ENCODE peak calls at places on chromosomes 4 and X, in six cellular contexts. One of them, this sample, is unnamed.

GRCh38 chr4:149371021-149371420 is 444.6 kb downstream of the IQCM start:
- DNase-seq in heart left ventricle: no peak
- DNase-seq in stomach: no peak
- DNase-seq in adrenal gland: peak
- DNase-seq in NB4: peak
- DNase-seq in transverse colon: peak
- DNase-seq in this sample: no peak

GRCh38 chr4:66613591-66613990 is 931.7 kb downstream of the CENPC start:
- DNase-seq in stomach: no peak
- DNase-seq in NB4: no peak
- DNase-seq in heart left ventricle: no peak
- DNase-seq in adrenal gland: no peak
- DNase-seq in transverse colon: no peak
- DNase-seq in this sample: no peak

GRCh38 chr4:52825311-52826090 is 36.6 kb upstream of the RASL11B start:
- DNase-seq in stomach: no peak
- DNase-seq in heart left ventricle: no peak
- DNase-seq in transverse colon: no peak
- DNase-seq in NB4: no peak
- DNase-seq in adrenal gland: no peak
- DNase-seq in this sample: no peak

GRCh38 chr4:23654791-23655190 is 235.1 kb downstream of the PPARGC1A start:
- DNase-seq in heart left ventricle: no peak
- DNase-seq in stomach: no peak
- DNase-seq in adrenal gland: no peak
- DNase-seq in NB4: no peak
- DNase-seq in transverse colon: no peak
- DNase-seq in this sample: no peak

GRCh38 chr4:41438564-41438963 is 99.4 kb upstream of the LIMCH1 start:
- DNase-seq in adrenal gland: no peak
- DNase-seq in NB4: no peak
- DNase-seq in stomach: no peak
- DNase-seq in transverse colon: no peak
- DNase-seq in heart left ventricle: no peak
- DNase-seq in this sample: no peak

GRCh38 chrX:77572322-77572721 is 125.1 kb downstream of the FGF16 start:
- DNase-seq in adrenal gland: no peak
- DNase-seq in NB4: no peak
- DNase-seq in heart left ventricle: no peak
- DNase-seq in transverse colon: no peak
- DNase-seq in stomach: no peak
- DNase-seq in this sample: no peak

GRCh38 chr4:168139336-168139735 is 47.0 kb downstream of the ANXA10 start:
- DNase-seq in adrenal gland: no peak
- DNase-seq in heart left ventricle: no peak
- DNase-seq in NB4: no peak
- DNase-seq in transverse colon: no peak
- DNase-seq in stomach: no peak
- DNase-seq in this sample: no peak

GRCh38 chrX:108285361-108285760 is 152.9 kb downstream of the COL4A6 start:
- DNase-seq in stomach: no peak
- DNase-seq in NB4: no peak
- DNase-seq in heart left ventricle: no peak
- DNase-seq in transverse colon: no peak
- DNase-seq in adrenal gland: no peak
- DNase-seq in this sample: no peak

GRCh38 chrX:120309873-120310730 is 1.2 kb downstream of the TMEM255A start:
- DNase-seq in heart left ventricle: no peak
- DNase-seq in NB4: peak
- DNase-seq in transverse colon: no peak
- DNase-seq in adrenal gland: no peak
- DNase-seq in stomach: no peak
- DNase-seq in this sample: peak

GRCh38 chrX:16897445-16897844 is 27.3 kb upstream of the RBBP7 start:
- DNase-seq in NB4: no peak
- DNase-seq in transverse colon: no peak
- DNase-seq in heart left ventricle: no peak
- DNase-seq in stomach: no peak
- DNase-seq in adrenal gland: no peak
- DNase-seq in this sample: no peak

GRCh38 chr4:107094976-107095375 is 58.9 kb upstream of the DKK2 start:
- DNase-seq in heart left ventricle: no peak
- DNase-seq in NB4: no peak
- DNase-seq in transverse colon: no peak
- DNase-seq in stomach: no peak
- DNase-seq in adrenal gland: no peak
- DNase-seq in this sample: no peak

GRCh38 chr4:152534541-152535231 is 1.2 kb downstream of the FBXW7 start:
- DNase-seq in heart left ventricle: peak
- DNase-seq in NB4: peak
- DNase-seq in adrenal gland: peak
- DNase-seq in transverse colon: peak
- DNase-seq in stomach: peak
- DNase-seq in this sample: peak

GRCh38 chr4:17063870-17064269 is 165.4 kb upstream of the LDB2 start:
- DNase-seq in heart left ventricle: no peak
- DNase-seq in NB4: no peak
- DNase-seq in adrenal gland: no peak
- DNase-seq in transverse colon: no peak
- DNase-seq in stomach: no peak
- DNase-seq in this sample: no peak

GRCh38 chr4:82268050-82268825 is 105.6 kb downstream of the HNRNPD start:
- DNase-seq in transverse colon: peak
- DNase-seq in heart left ventricle: peak
- DNase-seq in adrenal gland: peak
- DNase-seq in stomach: peak
- DNase-seq in NB4: peak
- DNase-seq in this sample: peak

GRCh38 chr4:8649631-8650261 is 57.2 kb downstream of the CPZ start:
- DNase-seq in adrenal gland: no peak
- DNase-seq in stomach: peak
- DNase-seq in heart left ventricle: no peak
- DNase-seq in transverse colon: no peak
- DNase-seq in NB4: no peak
- DNase-seq in this sample: peak

GRCh38 chr4:1332686-1333085 is 14.3 kb upstream of the UVSSA start:
- DNase-seq in heart left ventricle: peak
- DNase-seq in NB4: no peak
- DNase-seq in adrenal gland: no peak
- DNase-seq in transverse colon: no peak
- DNase-seq in stomach: no peak
- DNase-seq in this sample: no peak

GRCh38 chr4:52102587-52102986 is 51.5 kb downstream of the SPATA18 start:
- DNase-seq in NB4: no peak
- DNase-seq in heart left ventricle: no peak
- DNase-seq in transverse colon: no peak
- DNase-seq in stomach: no peak
- DNase-seq in adrenal gland: no peak
- DNase-seq in this sample: no peak

GRCh38 chr4:143617994-143618679 is 82.3 kb downstream of the FREM3 start:
- DNase-seq in adrenal gland: no peak
- DNase-seq in NB4: no peak
- DNase-seq in transverse colon: no peak
- DNase-seq in stomach: no peak
- DNase-seq in heart left ventricle: no peak
- DNase-seq in this sample: peak

GRCh38 chrX:19130628-19131027 is 8.4 kb upstream of the ADGRG2 start:
- DNase-seq in heart left ventricle: no peak
- DNase-seq in stomach: no peak
- DNase-seq in adrenal gland: no peak
- DNase-seq in transverse colon: no peak
- DNase-seq in NB4: no peak
- DNase-seq in this sample: no peak

GRCh38 chrX:19137064-19137463 is 14.8 kb upstream of the ADGRG2 start:
- DNase-seq in transverse colon: no peak
- DNase-seq in adrenal gland: no peak
- DNase-seq in heart left ventricle: no peak
- DNase-seq in NB4: peak
- DNase-seq in stomach: no peak
- DNase-seq in this sample: no peak

GRCh38 chrX:19129694-19130093 is 7.4 kb upstream of the ADGRG2 start:
- DNase-seq in transverse colon: no peak
- DNase-seq in heart left ventricle: no peak
- DNase-seq in stomach: no peak
- DNase-seq in NB4: no peak
- DNase-seq in adrenal gland: no peak
- DNase-seq in this sample: no peak

DNA sequence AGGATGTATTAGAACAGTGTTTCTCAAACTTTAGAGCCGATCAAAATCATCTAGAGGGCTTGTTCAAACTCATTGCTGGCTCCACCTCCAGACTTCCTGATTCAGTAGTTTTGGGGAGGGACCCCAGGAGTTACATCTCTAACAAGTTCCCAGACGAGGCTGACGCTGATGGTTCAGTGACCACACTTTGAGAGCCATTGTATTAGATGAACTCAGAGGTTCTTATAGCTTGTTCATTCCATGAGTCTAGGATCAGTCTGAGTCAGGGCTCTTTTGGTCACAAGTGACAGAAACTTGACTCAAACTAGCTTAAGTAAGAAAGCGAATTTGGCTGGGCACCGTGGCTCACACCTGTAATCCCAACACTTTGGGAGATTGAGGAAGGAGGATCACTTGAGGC is 11.5 kb upstream of the ADGRG2 start:
- DNase-seq in NB4: no peak
- DNase-seq in stomach: no peak
- DNase-seq in heart left ventricle: no peak
- DNase-seq in adrenal gland: no peak
- DNase-seq in transverse colon: no peak
- DNase-seq in this sample: no peak
- TF ChIP-seq POLR2A in NB4: no peak
- TF ChIP-seq POLR2A in stomach: no peak
- TF ChIP-seq POLR2A in heart left ventricle: no peak
- TF ChIP-seq POLR2A in adrenal gland: no peak
- TF ChIP-seq POLR2A in transverse colon: no peak
- TF ChIP-seq POLR2A in this sample: no peak

DNA sequence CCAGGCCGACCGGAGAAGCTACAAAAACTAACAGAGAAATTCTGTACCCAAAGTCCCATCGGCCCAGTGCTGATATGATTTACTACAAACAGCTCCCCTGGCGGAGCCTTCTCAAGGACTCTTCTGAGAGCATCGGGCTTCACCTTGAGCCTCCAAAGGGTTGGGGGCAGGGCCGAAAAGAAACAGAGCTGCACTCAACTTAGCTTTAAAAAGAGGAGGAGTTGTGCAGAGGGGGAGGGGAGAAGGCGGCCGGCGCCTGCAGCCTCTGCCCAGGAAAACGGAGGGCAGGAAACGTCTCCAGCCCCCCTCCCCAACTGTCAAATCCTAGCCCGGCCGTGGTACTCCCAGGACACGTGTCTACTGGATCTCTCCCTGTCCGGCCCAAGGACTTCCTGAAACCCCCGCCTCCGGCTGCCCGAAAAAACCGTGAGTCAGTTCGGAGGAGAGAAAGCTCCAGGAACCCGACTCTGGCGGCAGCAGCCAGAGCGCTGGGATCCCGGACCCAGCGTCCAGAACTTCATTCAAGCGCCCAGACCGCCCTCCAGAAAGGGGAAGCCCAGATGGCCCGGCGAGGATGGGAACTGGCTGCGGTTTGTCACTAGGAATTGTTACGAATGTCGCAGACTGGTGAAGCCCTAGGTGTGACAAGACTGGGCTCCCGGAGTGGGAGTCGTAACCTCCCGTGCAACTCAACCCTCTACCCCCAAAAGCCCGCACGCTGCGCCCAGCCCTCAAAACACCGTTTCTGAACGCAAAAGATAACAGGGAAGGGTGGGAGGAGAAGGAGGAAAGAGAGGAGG is 1.0 kb downstream of the ADAMTS3 start:
- DNase-seq in transverse colon: peak
- DNase-seq in heart left ventricle: peak
- DNase-seq in stomach: peak
- DNase-seq in NB4: peak
- DNase-seq in adrenal gland: peak
- DNase-seq in this sample: peak
- TF ChIP-seq POLR2A in transverse colon: no peak
- TF ChIP-seq POLR2A in heart left ventricle: no peak
- TF ChIP-seq POLR2A in stomach: no peak
- TF ChIP-seq POLR2A in NB4: no peak
- TF ChIP-seq POLR2A in adrenal gland: peak
- TF ChIP-seq POLR2A in this sample: peak

GRCh38 chr4:213971-214370 is 89.7 kb downstream of the ZNF718 start:
- DNase-seq in NB4: no peak
- DNase-seq in heart left ventricle: no peak
- DNase-seq in transverse colon: no peak
- DNase-seq in adrenal gland: no peak
- DNase-seq in stomach: no peak
- DNase-seq in this sample: no peak

GRCh38 chr4:211033-211511 is 86.8 kb downstream of the ZNF718 start:
- DNase-seq in stomach: no peak
- DNase-seq in NB4: peak
- DNase-seq in transverse colon: no peak
- DNase-seq in heart left ventricle: no peak
- DNase-seq in adrenal gland: no peak
- DNase-seq in this sample: no peak

GRCh38 chr4:217891-218290 is 87.4 kb downstream of the ZNF732 start:
- DNase-seq in adrenal gland: no peak
- DNase-seq in transverse colon: no peak
- DNase-seq in stomach: no peak
- DNase-seq in NB4: no peak
- DNase-seq in heart left ventricle: no peak
- DNase-seq in this sample: no peak

GRCh38 chr4:212438-213174 is 88.3 kb downstream of the ZNF718 start:
- DNase-seq in transverse colon: peak
- DNase-seq in stomach: peak
- DNase-seq in adrenal gland: peak
- DNase-seq in NB4: no peak
- DNase-seq in heart left ventricle: peak
- DNase-seq in this sample: peak
- TF ChIP-seq POLR2A in transverse colon: no peak
- TF ChIP-seq POLR2A in stomach: no peak
- TF ChIP-seq POLR2A in adrenal gland: peak
- TF ChIP-seq POLR2A in NB4: no peak
- TF ChIP-seq POLR2A in heart left ventricle: no peak
- TF ChIP-seq POLR2A in this sample: peak

DNA sequence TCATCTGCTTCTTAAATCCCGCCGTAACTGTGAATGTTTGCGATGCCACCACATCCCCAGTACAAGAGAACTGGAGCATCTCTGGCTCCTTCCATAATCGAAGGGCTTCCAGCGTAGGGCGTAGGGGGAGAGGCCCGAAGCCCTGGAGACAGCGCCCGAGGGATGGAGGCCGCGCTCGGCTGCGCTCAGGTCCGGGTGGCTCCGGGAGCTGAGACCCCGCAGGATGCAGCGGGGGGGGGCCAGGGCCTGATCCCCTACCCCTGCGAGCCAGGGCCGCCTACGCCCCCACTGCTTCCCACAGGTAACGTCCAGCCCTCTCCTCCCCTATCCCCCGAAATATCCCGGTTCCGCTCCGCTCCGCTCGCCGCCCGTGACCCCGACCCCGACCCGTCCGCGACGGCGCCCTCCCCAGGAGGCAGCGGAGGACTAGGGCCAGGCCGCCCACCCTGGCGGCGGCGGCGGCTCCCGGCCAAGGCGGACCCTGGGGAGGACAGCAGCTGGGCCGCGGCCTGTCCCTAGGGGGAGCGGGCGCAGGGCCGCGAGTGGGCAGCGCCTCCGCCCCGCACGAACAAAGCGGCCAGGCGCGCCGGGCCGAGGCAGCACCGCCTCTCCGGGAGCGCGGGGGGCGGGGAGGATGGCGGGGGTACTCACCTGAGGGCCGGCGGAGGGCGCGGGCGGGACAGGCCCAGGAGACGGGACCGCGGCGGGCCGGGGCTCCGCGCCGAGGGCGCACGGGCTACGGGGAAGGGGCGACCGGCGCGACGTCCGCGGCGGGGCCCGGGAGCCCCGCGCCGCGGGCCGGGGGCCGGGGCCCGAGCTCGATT is 720 bp downstream of the WDFY3 start:
- DNase-seq in adrenal gland: peak
- DNase-seq in heart left ventricle: peak
- DNase-seq in transverse colon: peak
- DNase-seq in stomach: peak
- DNase-seq in NB4: peak
- DNase-seq in this sample: peak
- TF ChIP-seq POLR2A in adrenal gland: no peak
- TF ChIP-seq POLR2A in heart left ventricle: no peak
- TF ChIP-seq POLR2A in transverse colon: no peak
- TF ChIP-seq POLR2A in stomach: no peak
- TF ChIP-seq POLR2A in NB4: no peak
- TF ChIP-seq POLR2A in this sample: no peak

This sample was measured in ovary.